ENCODE peak calls at places on chromosome 12, in eight cellular contexts. One of them, this sample, is unnamed.

GRCh38 chr12:93565760-93566159 is 6.7 kb upstream of the SOCS2 start:
- DNase-seq in NCI-H226: no peak
- DNase-seq in endothelial cell of umbilical vein: no peak
- DNase-seq in HS-5: no peak
- DNase-seq in GM12892: no peak
- DNase-seq in glutamatergic neuron: no peak
- DNase-seq in left ventricle myocardium superior: no peak
- DNase-seq in ELR: no peak
- DNase-seq in this sample: no peak

GRCh38 chr12:118055144-118055557 is 5.8 kb downstream of the WSB2 start:
- DNase-seq in NCI-H226: no peak
- DNase-seq in endothelial cell of umbilical vein: peak
- DNase-seq in HS-5: no peak
- DNase-seq in GM12892: peak
- DNase-seq in glutamatergic neuron: peak
- DNase-seq in left ventricle myocardium superior: no peak
- DNase-seq in ELR: peak
- DNase-seq in this sample: peak

GRCh38 chr12:70418101-70418500 is 52.0 kb downstream of the KCNMB4 start:
- DNase-seq in NCI-H226: peak
- DNase-seq in endothelial cell of umbilical vein: no peak
- DNase-seq in HS-5: no peak
- DNase-seq in GM12892: no peak
- DNase-seq in glutamatergic neuron: no peak
- DNase-seq in left ventricle myocardium superior: no peak
- DNase-seq in ELR: peak
- DNase-seq in this sample: no peak

GRCh38 chr12:112146123-112146522 is 20.8 kb downstream of the TRAFD1 start:
- DNase-seq in NCI-H226: no peak
- DNase-seq in endothelial cell of umbilical vein: no peak
- DNase-seq in HS-5: no peak
- DNase-seq in GM12892: no peak
- DNase-seq in glutamatergic neuron: no peak
- DNase-seq in left ventricle myocardium superior: no peak
- DNase-seq in ELR: no peak
- DNase-seq in this sample: no peak

GRCh38 chr12:132216354-132216987 is 72.2 kb downstream of the NOC4L start:
- DNase-seq in NCI-H226: no peak
- DNase-seq in endothelial cell of umbilical vein: no peak
- DNase-seq in HS-5: no peak
- DNase-seq in GM12892: no peak
- DNase-seq in glutamatergic neuron: no peak
- DNase-seq in left ventricle myocardium superior: no peak
- DNase-seq in ELR: no peak
- DNase-seq in this sample: no peak

GRCh38 chr12:110582286-110583136 is 607 bp downstream of the PPTC7 start:
- DNase-seq in NCI-H226: peak
- DNase-seq in endothelial cell of umbilical vein: peak
- DNase-seq in HS-5: no peak
- DNase-seq in GM12892: peak
- DNase-seq in glutamatergic neuron: peak
- DNase-seq in left ventricle myocardium superior: peak
- DNase-seq in ELR: peak
- DNase-seq in this sample: peak

GRCh38 chr12:89019439-89020120 is 332.7 kb downstream of the DUSP6 start:
- DNase-seq in NCI-H226: peak
- DNase-seq in endothelial cell of umbilical vein: peak
- DNase-seq in HS-5: peak
- DNase-seq in GM12892: no peak
- DNase-seq in glutamatergic neuron: peak
- DNase-seq in left ventricle myocardium superior: peak
- DNase-seq in ELR: peak
- DNase-seq in this sample: peak

GRCh38 chr12:52210925-52211650 is 19.3 kb upstream of the KRT80 start:
- DNase-seq in NCI-H226: no peak
- DNase-seq in endothelial cell of umbilical vein: no peak
- DNase-seq in HS-5: no peak
- DNase-seq in GM12892: no peak
- DNase-seq in glutamatergic neuron: no peak
- DNase-seq in left ventricle myocardium superior: no peak
- DNase-seq in ELR: no peak
- DNase-seq in this sample: peak

GRCh38 chr12:43893670-43894069 is 57.8 kb downstream of the TMEM117 start:
- DNase-seq in NCI-H226: no peak
- DNase-seq in endothelial cell of umbilical vein: no peak
- DNase-seq in HS-5: no peak
- DNase-seq in GM12892: no peak
- DNase-seq in glutamatergic neuron: no peak
- DNase-seq in left ventricle myocardium superior: no peak
- DNase-seq in ELR: peak
- DNase-seq in this sample: peak

GRCh38 chr12:127619869-127620769 is 646.9 kb upstream of the TMEM132C start:
- DNase-seq in NCI-H226: no peak
- DNase-seq in endothelial cell of umbilical vein: no peak
- DNase-seq in HS-5: no peak
- DNase-seq in GM12892: no peak
- DNase-seq in glutamatergic neuron: no peak
- DNase-seq in left ventricle myocardium superior: no peak
- DNase-seq in ELR: no peak
- DNase-seq in this sample: no peak

GRCh38 chr12:121580959-121581680 is at the start of gene KDM2B:
- DNase-seq in NCI-H226: no peak
- DNase-seq in endothelial cell of umbilical vein: peak
- DNase-seq in HS-5: peak
- DNase-seq in GM12892: no peak
- DNase-seq in glutamatergic neuron: no peak
- DNase-seq in left ventricle myocardium superior: no peak
- DNase-seq in ELR: peak
- DNase-seq in this sample: no peak

GRCh38 chr12:4275869-4276253 is 2.3 kb downstream of the CCND2 start:
- DNase-seq in NCI-H226: no peak
- DNase-seq in endothelial cell of umbilical vein: no peak
- DNase-seq in HS-5: no peak
- DNase-seq in GM12892: no peak
- DNase-seq in glutamatergic neuron: no peak
- DNase-seq in left ventricle myocardium superior: no peak
- DNase-seq in ELR: no peak
- DNase-seq in this sample: no peak

GRCh38 chr12:104604995-104605675 is 148.4 kb downstream of the CHST11 start:
- DNase-seq in NCI-H226: no peak
- DNase-seq in endothelial cell of umbilical vein: no peak
- DNase-seq in HS-5: no peak
- DNase-seq in GM12892: no peak
- DNase-seq in glutamatergic neuron: peak
- DNase-seq in left ventricle myocardium superior: peak
- DNase-seq in ELR: peak
- DNase-seq in this sample: no peak

GRCh38 chr12:115177899-115178298 is 493.9 kb upstream of the TBX3 start:
- DNase-seq in NCI-H226: no peak
- DNase-seq in endothelial cell of umbilical vein: no peak
- DNase-seq in HS-5: no peak
- DNase-seq in GM12892: no peak
- DNase-seq in glutamatergic neuron: no peak
- DNase-seq in left ventricle myocardium superior: no peak
- DNase-seq in ELR: no peak
- DNase-seq in this sample: no peak

GRCh38 chr12:95197636-95198035 is 19.6 kb downstream of the FGD6 start:
- DNase-seq in NCI-H226: no peak
- DNase-seq in endothelial cell of umbilical vein: no peak
- DNase-seq in HS-5: no peak
- DNase-seq in GM12892: no peak
- DNase-seq in glutamatergic neuron: no peak
- DNase-seq in left ventricle myocardium superior: no peak
- DNase-seq in ELR: no peak
- DNase-seq in this sample: no peak

GRCh38 chr12:131249291-131250027 is 295.8 kb downstream of the ADGRD1 start:
- DNase-seq in NCI-H226: no peak
- DNase-seq in endothelial cell of umbilical vein: no peak
- DNase-seq in HS-5: no peak
- DNase-seq in GM12892: no peak
- DNase-seq in glutamatergic neuron: no peak
- DNase-seq in left ventricle myocardium superior: no peak
- DNase-seq in ELR: no peak
- DNase-seq in this sample: peak

GRCh38 chr12:50401383-50402155 is 884 bp downstream of the LARP4 start:
- DNase-seq in NCI-H226: no peak
- DNase-seq in endothelial cell of umbilical vein: peak
- DNase-seq in HS-5: no peak
- DNase-seq in GM12892: no peak
- DNase-seq in glutamatergic neuron: no peak
- DNase-seq in left ventricle myocardium superior: no peak
- DNase-seq in ELR: peak
- DNase-seq in this sample: peak

GRCh38 chr12:47758834-47759690 is at the start of gene RAPGEF3:
- DNase-seq in NCI-H226: peak
- DNase-seq in endothelial cell of umbilical vein: peak
- DNase-seq in HS-5: peak
- DNase-seq in GM12892: peak
- DNase-seq in glutamatergic neuron: peak
- DNase-seq in left ventricle myocardium superior: peak
- DNase-seq in ELR: peak
- DNase-seq in this sample: peak

GRCh38 chr12:9041321-9041720 is 52.0 kb downstream of the KLRG1 start:
- DNase-seq in NCI-H226: no peak
- DNase-seq in endothelial cell of umbilical vein: no peak
- DNase-seq in HS-5: no peak
- DNase-seq in GM12892: no peak
- DNase-seq in glutamatergic neuron: no peak
- DNase-seq in left ventricle myocardium superior: no peak
- DNase-seq in ELR: no peak
- DNase-seq in this sample: peak

GRCh38 chr12:94183702-94184379 is 35.5 kb downstream of the PLXNC1 start:
- DNase-seq in NCI-H226: no peak
- DNase-seq in endothelial cell of umbilical vein: no peak
- DNase-seq in HS-5: no peak
- DNase-seq in GM12892: no peak
- DNase-seq in glutamatergic neuron: no peak
- DNase-seq in left ventricle myocardium superior: no peak
- DNase-seq in ELR: no peak
- DNase-seq in this sample: no peak

GRCh38 chr12:62605972-62606371 is 139.3 kb downstream of the MON2 start:
- DNase-seq in NCI-H226: no peak
- DNase-seq in endothelial cell of umbilical vein: no peak
- DNase-seq in HS-5: no peak
- DNase-seq in GM12892: no peak
- DNase-seq in glutamatergic neuron: no peak
- DNase-seq in left ventricle myocardium superior: no peak
- DNase-seq in ELR: no peak
- DNase-seq in this sample: no peak

GRCh38 chr12:10305411-10305810 is 2.3 kb upstream of the KLRD1 start:
- DNase-seq in NCI-H226: no peak
- DNase-seq in endothelial cell of umbilical vein: no peak
- DNase-seq in HS-5: no peak
- DNase-seq in GM12892: no peak
- DNase-seq in glutamatergic neuron: no peak
- DNase-seq in left ventricle myocardium superior: no peak
- DNase-seq in ELR: no peak
- DNase-seq in this sample: no peak

GRCh38 chr12:101379149-101379548 is 28.4 kb downstream of the ARL1 start:
- DNase-seq in NCI-H226: no peak
- DNase-seq in endothelial cell of umbilical vein: no peak
- DNase-seq in HS-5: no peak
- DNase-seq in GM12892: no peak
- DNase-seq in glutamatergic neuron: no peak
- DNase-seq in left ventricle myocardium superior: no peak
- DNase-seq in ELR: no peak
- DNase-seq in this sample: no peak

GRCh38 chr12:71810905-71811304 is 28.7 kb upstream of the TBC1D15 start:
- DNase-seq in NCI-H226: peak
- DNase-seq in endothelial cell of umbilical vein: no peak
- DNase-seq in HS-5: no peak
- DNase-seq in GM12892: no peak
- DNase-seq in glutamatergic neuron: no peak
- DNase-seq in left ventricle myocardium superior: no peak
- DNase-seq in ELR: no peak
- DNase-seq in this sample: no peak

GRCh38 chr12:8677362-8677761 is 14.7 kb upstream of the MFAP5 start:
- DNase-seq in NCI-H226: no peak
- DNase-seq in endothelial cell of umbilical vein: no peak
- DNase-seq in HS-5: no peak
- DNase-seq in GM12892: no peak
- DNase-seq in glutamatergic neuron: no peak
- DNase-seq in left ventricle myocardium superior: no peak
- DNase-seq in ELR: no peak
- DNase-seq in this sample: no peak

GRCh38 chr12:47752552-47752951 is 6.1 kb downstream of the RAPGEF3 start:
- DNase-seq in NCI-H226: peak
- DNase-seq in endothelial cell of umbilical vein: no peak
- DNase-seq in HS-5: peak
- DNase-seq in GM12892: no peak
- DNase-seq in glutamatergic neuron: no peak
- DNase-seq in left ventricle myocardium superior: no peak
- DNase-seq in ELR: peak
- DNase-seq in this sample: no peak

GRCh38 chr12:131607658-131608447 is 103.0 kb upstream of the SFSWAP start:
- DNase-seq in NCI-H226: no peak
- DNase-seq in endothelial cell of umbilical vein: no peak
- DNase-seq in HS-5: no peak
- DNase-seq in GM12892: no peak
- DNase-seq in glutamatergic neuron: no peak
- DNase-seq in left ventricle myocardium superior: no peak
- DNase-seq in ELR: no peak
- DNase-seq in this sample: no peak

GRCh38 chr12:6635375-6635855 is 344 bp downstream of the LPAR5 start:
- DNase-seq in NCI-H226: no peak
- DNase-seq in endothelial cell of umbilical vein: no peak
- DNase-seq in HS-5: no peak
- DNase-seq in GM12892: no peak
- DNase-seq in glutamatergic neuron: peak
- DNase-seq in left ventricle myocardium superior: no peak
- DNase-seq in ELR: no peak
- DNase-seq in this sample: no peak

GRCh38 chr12:106303202-106303820 is 778 bp downstream of the TCP11L2 start:
- DNase-seq in NCI-H226: peak
- DNase-seq in endothelial cell of umbilical vein: peak
- DNase-seq in HS-5: no peak
- DNase-seq in GM12892: peak
- DNase-seq in glutamatergic neuron: peak
- DNase-seq in left ventricle myocardium superior: peak
- DNase-seq in ELR: peak
- DNase-seq in this sample: peak

GRCh38 chr12:132290203-132290540 is 39.2 kb downstream of the GALNT9 start:
- DNase-seq in NCI-H226: no peak
- DNase-seq in endothelial cell of umbilical vein: no peak
- DNase-seq in HS-5: no peak
- DNase-seq in GM12892: no peak
- DNase-seq in glutamatergic neuron: peak
- DNase-seq in left ventricle myocardium superior: peak
- DNase-seq in ELR: no peak
- DNase-seq in this sample: no peak

GRCh38 chr12:114448618-114448933 is 42.6 kb upstream of the TBX5 start:
- DNase-seq in NCI-H226: no peak
- DNase-seq in endothelial cell of umbilical vein: no peak
- DNase-seq in HS-5: no peak
- DNase-seq in GM12892: no peak
- DNase-seq in glutamatergic neuron: peak
- DNase-seq in left ventricle myocardium superior: peak
- DNase-seq in ELR: no peak
- DNase-seq in this sample: no peak

GRCh38 chr12:122371475-122372045 is 50.9 kb downstream of the CLIP1 start:
- DNase-seq in NCI-H226: no peak
- DNase-seq in endothelial cell of umbilical vein: peak
- DNase-seq in HS-5: no peak
- DNase-seq in GM12892: no peak
- DNase-seq in glutamatergic neuron: no peak
- DNase-seq in left ventricle myocardium superior: no peak
- DNase-seq in ELR: no peak
- DNase-seq in this sample: no peak

GRCh38 chr12:51907083-51907863 is at the start of gene ACVRL1:
- DNase-seq in NCI-H226: no peak
- DNase-seq in endothelial cell of umbilical vein: peak
- DNase-seq in HS-5: no peak
- DNase-seq in GM12892: no peak
- DNase-seq in glutamatergic neuron: no peak
- DNase-seq in left ventricle myocardium superior: peak
- DNase-seq in ELR: no peak
- DNase-seq in this sample: no peak

GRCh38 chr12:6218526-6218925 is 18.3 kb downstream of the CD9 start:
- DNase-seq in NCI-H226: peak
- DNase-seq in endothelial cell of umbilical vein: no peak
- DNase-seq in HS-5: no peak
- DNase-seq in GM12892: no peak
- DNase-seq in glutamatergic neuron: no peak
- DNase-seq in left ventricle myocardium superior: no peak
- DNase-seq in ELR: no peak
- DNase-seq in this sample: no peak

This sample was measured in gastrocnemius medialis.